ENCODE peak calls at places on chromosomes 4 and X, in six cellular contexts. One of them, this sample, is unnamed.

GRCh38 chr4:610411-611261 is 14.7 kb upstream of the PDE6B start:
- DNase-seq in stimulated activated CD8-positive, alpha-beta memory T cell treated with anti-CD3 and anti-CD28 coated beads, Interleukin-4, amount 100 ng/mL, for 48 hours: no peak
- DNase-seq in progenitor cell of endocrine pancreas: no peak
- DNase-seq in HEK293T: no peak
- DNase-seq in breast epithelium: no peak
- DNase-seq in left ventricle myocardium inferior: peak; percentile 3
- DNase-seq in this sample: peak; percentile 17

GRCh38 chr4:90419124-90419711 is 292.0 kb downstream of the CCSER1 start:
- DNase-seq in HEK293T: peak; percentile 25
- DNase-seq in left ventricle myocardium inferior: no peak
- DNase-seq in stimulated activated CD8-positive, alpha-beta memory T cell treated with anti-CD3 and anti-CD28 coated beads, Interleukin-4, amount 100 ng/mL, for 48 hours: no peak
- DNase-seq in breast epithelium: no peak
- DNase-seq in progenitor cell of endocrine pancreas: no peak
- DNase-seq in this sample: peak; percentile 48

GRCh38 chrX:152635941-152636340 is 1.8 kb upstream of the GABRQ start:
- DNase-seq in left ventricle myocardium inferior: no peak
- DNase-seq in progenitor cell of endocrine pancreas: no peak
- DNase-seq in HEK293T: peak; percentile 60
- DNase-seq in breast epithelium: no peak
- DNase-seq in stimulated activated CD8-positive, alpha-beta memory T cell treated with anti-CD3 and anti-CD28 coated beads, Interleukin-4, amount 100 ng/mL, for 48 hours: no peak
- DNase-seq in this sample: peak; percentile 46

GRCh38 chrX:100864967-100865366 is 9.2 kb downstream of the NOX1 start:
- DNase-seq in stimulated activated CD8-positive, alpha-beta memory T cell treated with anti-CD3 and anti-CD28 coated beads, Interleukin-4, amount 100 ng/mL, for 48 hours: no peak
- DNase-seq in breast epithelium: no peak
- DNase-seq in HEK293T: no peak
- DNase-seq in left ventricle myocardium inferior: no peak
- DNase-seq in progenitor cell of endocrine pancreas: no peak
- DNase-seq in this sample: no peak

GRCh38 chrX:9278475-9279270 is 186.2 kb upstream of the TBL1X start:
- DNase-seq in progenitor cell of endocrine pancreas: no peak
- DNase-seq in left ventricle myocardium inferior: no peak
- DNase-seq in HEK293T: no peak
- DNase-seq in breast epithelium: no peak
- DNase-seq in stimulated activated CD8-positive, alpha-beta memory T cell treated with anti-CD3 and anti-CD28 coated beads, Interleukin-4, amount 100 ng/mL, for 48 hours: no peak
- DNase-seq in this sample: no peak

GRCh38 chr4:141807073-141807472 is 170.7 kb downstream of the IL15 start:
- DNase-seq in stimulated activated CD8-positive, alpha-beta memory T cell treated with anti-CD3 and anti-CD28 coated beads, Interleukin-4, amount 100 ng/mL, for 48 hours: no peak
- DNase-seq in breast epithelium: no peak
- DNase-seq in left ventricle myocardium inferior: no peak
- DNase-seq in progenitor cell of endocrine pancreas: no peak
- DNase-seq in HEK293T: no peak
- DNase-seq in this sample: no peak

GRCh38 chrX:11768039-11768438 is 10.0 kb downstream of the MSL3 start:
- DNase-seq in left ventricle myocardium inferior: no peak
- DNase-seq in stimulated activated CD8-positive, alpha-beta memory T cell treated with anti-CD3 and anti-CD28 coated beads, Interleukin-4, amount 100 ng/mL, for 48 hours: no peak
- DNase-seq in progenitor cell of endocrine pancreas: no peak
- DNase-seq in breast epithelium: no peak
- DNase-seq in HEK293T: no peak
- DNase-seq in this sample: no peak

GRCh38 chr4:138567696-138568095 is 325.5 kb upstream of the SLC7A11 start:
- DNase-seq in left ventricle myocardium inferior: no peak
- DNase-seq in progenitor cell of endocrine pancreas: no peak
- DNase-seq in breast epithelium: no peak
- DNase-seq in stimulated activated CD8-positive, alpha-beta memory T cell treated with anti-CD3 and anti-CD28 coated beads, Interleukin-4, amount 100 ng/mL, for 48 hours: no peak
- DNase-seq in HEK293T: no peak
- DNase-seq in this sample: no peak

GRCh38 chrX:68936608-68937007 is 107.8 kb downstream of the EFNB1 start:
- DNase-seq in stimulated activated CD8-positive, alpha-beta memory T cell treated with anti-CD3 and anti-CD28 coated beads, Interleukin-4, amount 100 ng/mL, for 48 hours: no peak
- DNase-seq in left ventricle myocardium inferior: no peak
- DNase-seq in breast epithelium: no peak
- DNase-seq in HEK293T: no peak
- DNase-seq in progenitor cell of endocrine pancreas: no peak
- DNase-seq in this sample: no peak

GRCh38 chr4:105179539-105180401 is 33.1 kb downstream of the TET2 start:
- DNase-seq in stimulated activated CD8-positive, alpha-beta memory T cell treated with anti-CD3 and anti-CD28 coated beads, Interleukin-4, amount 100 ng/mL, for 48 hours: no peak
- DNase-seq in HEK293T: no peak
- DNase-seq in progenitor cell of endocrine pancreas: no peak
- DNase-seq in breast epithelium: no peak
- DNase-seq in left ventricle myocardium inferior: no peak
- DNase-seq in this sample: no peak

GRCh38 chr4:81512945-81513584 is 41.4 kb upstream of the RASGEF1B start:
- DNase-seq in progenitor cell of endocrine pancreas: no peak
- DNase-seq in HEK293T: no peak
- DNase-seq in left ventricle myocardium inferior: no peak
- DNase-seq in stimulated activated CD8-positive, alpha-beta memory T cell treated with anti-CD3 and anti-CD28 coated beads, Interleukin-4, amount 100 ng/mL, for 48 hours: no peak
- DNase-seq in breast epithelium: no peak
- DNase-seq in this sample: no peak

GRCh38 chr4:106329027-106329618 is 12.8 kb downstream of the AIMP1 start:
- DNase-seq in breast epithelium: no peak
- DNase-seq in HEK293T: peak; percentile 34
- DNase-seq in left ventricle myocardium inferior: no peak
- DNase-seq in stimulated activated CD8-positive, alpha-beta memory T cell treated with anti-CD3 and anti-CD28 coated beads, Interleukin-4, amount 100 ng/mL, for 48 hours: no peak
- DNase-seq in progenitor cell of endocrine pancreas: no peak
- DNase-seq in this sample: peak; percentile 20

GRCh38 chr4:61532324-61532723 is 332.2 kb downstream of the ADGRL3 start:
- DNase-seq in HEK293T: no peak
- DNase-seq in breast epithelium: no peak
- DNase-seq in stimulated activated CD8-positive, alpha-beta memory T cell treated with anti-CD3 and anti-CD28 coated beads, Interleukin-4, amount 100 ng/mL, for 48 hours: no peak
- DNase-seq in progenitor cell of endocrine pancreas: no peak
- DNase-seq in left ventricle myocardium inferior: peak; percentile 10
- DNase-seq in this sample: no peak

This sample was measured in NCI-H460.